ENCODE peak calls at places on chromosomes 5 and 9, in five cellular contexts. One of them, this sample, is unnamed.

GRCh38 chr9:87606921-87607521 is 109.4 kb downstream of the DAPK1 start:
- DNase-seq in HepG2: no peak
- DNase-seq in IMR-90: peak
- DNase-seq in K562: no peak
- DNase-seq in A549: peak
- DNase-seq in this sample: no peak

GRCh38 chr9:93900971-93901861 is 53.9 kb downstream of the BARX1 start:
- DNase-seq in K562: peak
- DNase-seq in A549: no peak
- DNase-seq in IMR-90: no peak
- DNase-seq in HepG2: no peak
- DNase-seq in this sample: no peak

GRCh38 chr9:95138474-95138873 is 179.0 kb downstream of the FANCC start:
- DNase-seq in IMR-90: peak
- DNase-seq in K562: no peak
- DNase-seq in HepG2: no peak
- DNase-seq in A549: no peak
- DNase-seq in this sample: no peak

GRCh38 chr5:172107606-172108005 is 80.4 kb downstream of the STK10 start:
- DNase-seq in HepG2: no peak
- DNase-seq in IMR-90: peak
- DNase-seq in A549: peak
- DNase-seq in K562: no peak
- DNase-seq in this sample: no peak

GRCh38 chr9:124125590-124126047 is 114.1 kb downstream of the LHX2 start:
- DNase-seq in IMR-90: no peak
- DNase-seq in K562: no peak
- DNase-seq in HepG2: no peak
- DNase-seq in A549: no peak
- DNase-seq in this sample: peak

GRCh38 chr5:9502864-9503263 is 43.0 kb downstream of the SEMA5A start:
- DNase-seq in A549: no peak
- DNase-seq in HepG2: no peak
- DNase-seq in IMR-90: no peak
- DNase-seq in K562: no peak
- DNase-seq in this sample: no peak

GRCh38 chr5:180591249-180591887 is at the start of gene SCGB3A1:
- DNase-seq in HepG2: no peak
- DNase-seq in A549: no peak
- DNase-seq in K562: no peak
- DNase-seq in IMR-90: no peak
- DNase-seq in this sample: no peak

GRCh38 chr5:11992518-11992917 is 88.3 kb upstream of the CTNND2 start:
- DNase-seq in IMR-90: no peak
- DNase-seq in HepG2: no peak
- DNase-seq in K562: no peak
- DNase-seq in A549: no peak
- DNase-seq in this sample: no peak

GRCh38 chr9:134174073-134174449 is 9.7 kb upstream of the RNU6ATAC start:
- DNase-seq in IMR-90: no peak
- DNase-seq in HepG2: no peak
- DNase-seq in K562: no peak
- DNase-seq in A549: no peak
- DNase-seq in this sample: no peak

GRCh38 chr9:126719677-126720435 is 85.0 kb upstream of the ZBTB43 start:
- DNase-seq in K562: no peak
- DNase-seq in IMR-90: peak
- DNase-seq in A549: no peak
- DNase-seq in HepG2: peak
- DNase-seq in this sample: peak

GRCh38 chr5:78360674-78361225 is 333 bp downstream of the SCAMP1 start:
- DNase-seq in K562: peak
- DNase-seq in A549: peak
- DNase-seq in HepG2: no peak
- DNase-seq in IMR-90: no peak
- DNase-seq in this sample: no peak

GRCh38 chr9:128243486-128244415 is 32.1 kb downstream of the GOLGA2 start:
- DNase-seq in A549: no peak
- DNase-seq in IMR-90: peak
- DNase-seq in K562: peak
- DNase-seq in HepG2: no peak
- DNase-seq in this sample: no peak

GRCh38 chr5:152817311-152817710 is 412.2 kb upstream of the NMUR2 start:
- DNase-seq in K562: no peak
- DNase-seq in IMR-90: no peak
- DNase-seq in HepG2: no peak
- DNase-seq in A549: no peak
- DNase-seq in this sample: no peak

GRCh38 chr5:99122976-99123375 is 194.2 kb upstream of the CHD1 start:
- DNase-seq in A549: no peak
- DNase-seq in IMR-90: peak
- DNase-seq in K562: no peak
- DNase-seq in HepG2: no peak
- DNase-seq in this sample: no peak

GRCh38 chr9:91954841-91955471 is 4.9 kb upstream of the ROR2 start:
- DNase-seq in A549: peak
- DNase-seq in K562: peak
- DNase-seq in HepG2: peak
- DNase-seq in IMR-90: peak
- DNase-seq in this sample: peak

GRCh38 chr9:74742792-74743389 is 144.8 kb downstream of the TRPM6 start:
- DNase-seq in A549: peak
- DNase-seq in HepG2: peak
- DNase-seq in K562: peak
- DNase-seq in IMR-90: peak
- DNase-seq in this sample: no peak

GRCh38 chr9:38482918-38483592 is 58.8 kb upstream of the IGFBPL1 start:
- DNase-seq in IMR-90: no peak
- DNase-seq in A549: no peak
- DNase-seq in HepG2: no peak
- DNase-seq in K562: no peak
- DNase-seq in this sample: no peak

GRCh38 chr9:112970939-112971338 is 41.1 kb downstream of the ZNF883 start:
- DNase-seq in IMR-90: no peak
- DNase-seq in HepG2: no peak
- DNase-seq in K562: no peak
- DNase-seq in A549: no peak
- DNase-seq in this sample: no peak

GRCh38 chr9:120350596-120350995 is 229.4 kb downstream of the CDK5RAP2 start:
- DNase-seq in K562: no peak
- DNase-seq in A549: no peak
- DNase-seq in IMR-90: no peak
- DNase-seq in HepG2: no peak
- DNase-seq in this sample: no peak

GRCh38 chr5:16493261-16493660 is 27.7 kb upstream of the ZNF622 start:
- DNase-seq in A549: no peak
- DNase-seq in K562: no peak
- DNase-seq in IMR-90: no peak
- DNase-seq in HepG2: no peak
- DNase-seq in this sample: no peak

GRCh38 chr5:180193749-180194375 is 15.1 kb downstream of the RASGEF1C start:
- DNase-seq in A549: no peak
- DNase-seq in K562: no peak
- DNase-seq in IMR-90: no peak
- DNase-seq in HepG2: no peak
- DNase-seq in this sample: no peak

GRCh38 chr9:2159521-2160417 is 144.6 kb downstream of the SMARCA2 start:
- DNase-seq in K562: no peak
- DNase-seq in HepG2: no peak
- DNase-seq in A549: no peak
- DNase-seq in IMR-90: peak
- DNase-seq in this sample: no peak

GRCh38 chr9:109733690-109734089 is 46.3 kb upstream of the PALM2AKAP2 start:
- DNase-seq in IMR-90: peak
- DNase-seq in A549: no peak
- DNase-seq in HepG2: no peak
- DNase-seq in K562: no peak
- DNase-seq in this sample: no peak

GRCh38 chr5:145245354-145245753 is 589.8 kb downstream of the PRELID2 start:
- DNase-seq in A549: no peak
- DNase-seq in HepG2: no peak
- DNase-seq in IMR-90: peak
- DNase-seq in K562: no peak
- DNase-seq in this sample: no peak

GRCh38 chr5:32233696-32234447 is 59.8 kb upstream of the GOLPH3 start:
- DNase-seq in K562: no peak
- DNase-seq in HepG2: peak
- DNase-seq in A549: no peak
- DNase-seq in IMR-90: peak
- DNase-seq in this sample: no peak

GRCh38 chr9:123424131-123424530 is 68.1 kb downstream of the CRB2 start:
- DNase-seq in A549: no peak
- DNase-seq in K562: no peak
- DNase-seq in HepG2: no peak
- DNase-seq in IMR-90: no peak
- DNase-seq in this sample: no peak

GRCh38 chr9:114061830-114062474 is 16.1 kb downstream of the AMBP start:
- DNase-seq in HepG2: peak
- DNase-seq in K562: no peak
- DNase-seq in IMR-90: no peak
- DNase-seq in A549: no peak
- DNase-seq in this sample: no peak

GRCh38 chr5:97171703-97172102 is 11.3 kb downstream of the RIOK2 start:
- DNase-seq in K562: no peak
- DNase-seq in IMR-90: no peak
- DNase-seq in A549: no peak
- DNase-seq in HepG2: peak
- DNase-seq in this sample: no peak

GRCh38 chr5:171120986-171121622 is 187.9 kb upstream of the TLX3 start:
- DNase-seq in IMR-90: no peak
- DNase-seq in K562: no peak
- DNase-seq in A549: no peak
- DNase-seq in HepG2: no peak
- DNase-seq in this sample: no peak

GRCh38 chr9:123742009-123742767 is 187.7 kb downstream of the DENND1A start:
- DNase-seq in A549: no peak
- DNase-seq in K562: no peak
- DNase-seq in IMR-90: peak
- DNase-seq in HepG2: peak
- DNase-seq in this sample: no peak

GRCh38 chr5:44881266-44881665 is 72.5 kb downstream of the MRPS30 start:
- DNase-seq in IMR-90: no peak
- DNase-seq in K562: no peak
- DNase-seq in A549: no peak
- DNase-seq in HepG2: no peak
- DNase-seq in this sample: no peak

GRCh38 chr5:44870430-44870829 is 61.7 kb downstream of the MRPS30 start:
- DNase-seq in IMR-90: no peak
- DNase-seq in HepG2: no peak
- DNase-seq in A549: no peak
- DNase-seq in K562: no peak
- DNase-seq in this sample: no peak

GRCh38 chr5:44871401-44871800 is 62.7 kb downstream of the MRPS30 start:
- DNase-seq in IMR-90: no peak
- DNase-seq in A549: no peak
- DNase-seq in HepG2: no peak
- DNase-seq in K562: no peak
- DNase-seq in this sample: no peak

GRCh38 chr5:44875661-44876250 is 67.0 kb downstream of the MRPS30 start:
- DNase-seq in IMR-90: peak
- DNase-seq in A549: peak
- DNase-seq in HepG2: peak
- DNase-seq in K562: no peak
- DNase-seq in this sample: no peak
- TF ChIP-seq MAFK in IMR-90: no peak
- TF ChIP-seq MAFK in A549: no peak
- TF ChIP-seq MAFK in HepG2: no peak
- TF ChIP-seq MAFK in K562: no peak
- TF ChIP-seq MAFK in this sample: no peak

GRCh38 chr5:34016243-34016642 is 8.4 kb upstream of the AMACR start:
- DNase-seq in IMR-90: no peak
- DNase-seq in HepG2: no peak
- DNase-seq in A549: no peak
- DNase-seq in K562: no peak
- DNase-seq in this sample: no peak

GRCh38 chr5:34014614-34015013 is 6.8 kb upstream of the AMACR start:
- DNase-seq in IMR-90: no peak
- DNase-seq in K562: no peak
- DNase-seq in A549: no peak
- DNase-seq in HepG2: no peak
- DNase-seq in this sample: no peak

GRCh38 chr5:34016750-34017149 is 8.9 kb upstream of the AMACR start:
- DNase-seq in HepG2: no peak
- DNase-seq in A549: no peak
- DNase-seq in IMR-90: no peak
- DNase-seq in K562: no peak
- DNase-seq in this sample: no peak

GRCh38 chr5:34013547-34013946 is 5.7 kb upstream of the AMACR start:
- DNase-seq in IMR-90: no peak
- DNase-seq in A549: no peak
- DNase-seq in K562: no peak
- DNase-seq in HepG2: no peak
- DNase-seq in this sample: no peak

GRCh38 chr5:34015120-34015807 is 7.4 kb upstream of the AMACR start:
- DNase-seq in IMR-90: no peak
- DNase-seq in A549: no peak
- DNase-seq in K562: no peak
- DNase-seq in HepG2: no peak
- DNase-seq in this sample: no peak
- TF ChIP-seq MAFK in IMR-90: no peak
- TF ChIP-seq MAFK in A549: no peak
- TF ChIP-seq MAFK in K562: no peak
- TF ChIP-seq MAFK in HepG2: no peak
- TF ChIP-seq MAFK in this sample: no peak

GRCh38 chr5:175216991-175217390 is 227.0 kb downstream of the DRD1 start:
- DNase-seq in IMR-90: peak
- DNase-seq in K562: no peak
- DNase-seq in HepG2: no peak
- DNase-seq in A549: no peak
- DNase-seq in this sample: no peak
- TF ChIP-seq MAFK in IMR-90: no peak
- TF ChIP-seq MAFK in K562: no peak
- TF ChIP-seq MAFK in HepG2: no peak
- TF ChIP-seq MAFK in A549: no peak
- TF ChIP-seq MAFK in this sample: no peak

DNA sequence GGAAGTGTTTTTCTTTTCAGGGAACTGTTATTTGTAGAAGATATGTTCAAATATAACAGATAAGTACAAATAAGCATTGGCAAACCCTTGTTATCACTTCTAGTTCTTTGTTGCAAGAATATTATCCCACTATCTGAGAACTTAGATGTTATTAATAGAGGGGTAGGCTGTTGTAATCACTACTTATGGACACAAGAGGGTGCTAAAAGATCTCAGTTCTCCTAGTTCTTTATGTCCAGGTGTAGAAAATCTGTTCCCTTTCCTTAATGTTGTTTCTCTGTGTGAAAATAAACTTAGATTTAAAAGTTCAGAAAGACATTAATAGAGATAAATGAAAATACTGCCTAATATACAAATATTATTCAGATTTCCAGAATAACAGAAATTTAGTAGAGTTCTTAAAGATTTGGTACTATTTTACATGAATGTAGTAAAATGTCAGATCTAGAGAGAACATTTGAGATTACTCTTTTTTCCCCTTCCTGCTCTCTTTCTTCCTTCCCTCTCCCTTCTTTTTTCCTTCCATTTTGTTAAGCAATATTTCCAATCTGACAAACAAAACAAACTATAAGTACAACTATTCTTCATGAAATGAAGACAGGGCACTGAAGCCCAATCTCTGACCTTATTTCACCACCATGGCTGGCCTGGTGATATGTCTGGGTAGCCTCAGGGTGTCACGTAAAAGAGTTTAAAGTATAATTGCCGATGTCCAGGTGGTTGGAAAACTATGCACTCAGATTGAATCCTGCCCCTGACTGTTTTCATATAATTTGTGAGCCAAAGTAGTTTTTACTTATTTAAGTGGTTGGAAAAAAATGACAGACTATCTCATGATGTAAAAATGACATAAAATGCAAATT is 43.6 kb upstream of the C5orf46 start:
- DNase-seq in A549: peak
- DNase-seq in HepG2: peak
- DNase-seq in IMR-90: peak
- DNase-seq in K562: peak
- DNase-seq in this sample: no peak
- TF ChIP-seq MAFK in A549: no peak
- TF ChIP-seq MAFK in HepG2: no peak
- TF ChIP-seq MAFK in IMR-90: no peak
- TF ChIP-seq MAFK in K562: no peak
- TF ChIP-seq MAFK in this sample: no peak